ENCODE peak calls at places on chromosomes 3 and 15, in seven cellular contexts. L, E, Z, C, X, Q and P are unnamed samples.

GRCh38 chr15:77025471-77025901 is 30.6 kb downstream of the PSTPIP1 start:
- DNase-seq in C (no peak), E (no peak), Q (no peak), Z (no peak), L (no peak), X (peak; percentile 48), P (no peak)

GRCh38 chr3:154164387-154164786 is 43.2 kb downstream of the ARHGEF26 start:
- DNase-seq in Q (no peak), L (peak; percentile 6), Z (no peak), X (no peak), C (no peak), E (no peak), P (no peak)

GRCh38 chr3:194905696-194906095 is 220.0 kb downstream of the FAM43A start:
- DNase-seq in X (no peak), E (no peak), L (no peak), Q (no peak), Z (no peak), C (no peak), P (no peak)

GRCh38 chr15:74978503-74978902 is 16.9 kb upstream of the SCAMP5 start:
- DNase-seq in C (no peak), L (no peak), Q (no peak), E (no peak), Z (no peak), X (peak; percentile 76), P (no peak)

GRCh38 chr3:38707730-38708129 is 58.2 kb upstream of the SCN5A start:
- DNase-seq in L (no peak), Q (no peak), C (no peak), E (no peak), Z (no peak), X (no peak), P (no peak)

GRCh38 chr15:65204236-65204930 is 6.9 kb downstream of the CILP start:
- DNase-seq in L (no peak), C (no peak), E (no peak), Q (no peak), Z (no peak), X (no peak), P (no peak)

GRCh38 chr3:69250014-69250413 is 127.6 kb upstream of the LMOD3 start:
- DNase-seq in E (peak; percentile 12), L (no peak), Q (no peak), C (peak; percentile 51), Z (peak; percentile 22), X (no peak), P (peak; percentile 66)

GRCh38 chr3:23743141-23743784 is 62.5 kb upstream of the UBE2E1 start:
- DNase-seq in Q (no peak), L (no peak), C (no peak), X (no peak), Z (no peak), E (no peak), P (no peak)

GRCh38 chr15:20356444-20357138 is 185.0 kb downstream of the GOLGA6L6 start:
- DNase-seq in X (peak; percentile 97), E (peak; percentile 88), C (no peak), Q (peak; percentile 57), Z (no peak), L (peak; percentile 59), P (peak; percentile 37)

GRCh38 chr15:63059573-63060216 is 17.1 kb downstream of the TPM1 start:
- DNase-seq in L (no peak), Q (no peak), C (no peak), Z (no peak), X (no peak), E (no peak), P (no peak)

GRCh38 chr3:177640319-177640997 is 443.2 kb upstream of the TBL1XR1 start:
- DNase-seq in Z (no peak), X (no peak), C (no peak), E (no peak), Q (no peak), L (no peak), P (no peak)

GRCh38 chr15:48032911-48033310 is 87.9 kb upstream of the SLC24A5 start:
- DNase-seq in E (no peak), L (no peak), C (no peak), X (no peak), Q (no peak), Z (no peak), P (no peak)

GRCh38 chr15:40006646-40007045 is 32.3 kb downstream of the SRP14 start:
- DNase-seq in L (no peak), E (no peak), Q (no peak), X (no peak), Z (no peak), C (no peak), P (no peak)

GRCh38 chr3:181630873-181631272 is 80.9 kb upstream of the SOX2 start:
- DNase-seq in Q (no peak), C (no peak), E (no peak), X (no peak), L (no peak), Z (no peak), P (no peak)

GRCh38 chr15:67520976-67521769 is at the start of gene C15orf61:
- DNase-seq in E (peak; percentile 80), L (peak; percentile 97), X (peak; percentile 91), Q (peak; percentile 86), C (peak; percentile 71), Z (peak; percentile 84), P (no peak)